ENCODE peak calls at places on chromosomes 12 and 14, in six cellular contexts. G, H, L, J, R and O are unnamed samples.

GRCh38 chr12:30582943-30583342 is 112.7 kb downstream of the IPO8 start:
- DNase-seq in R (no peak), G (no peak), L (no peak), H (no peak), J (no peak), O (peak)

GRCh38 chr14:69346710-69347109 is 51.4 kb downstream of the ERH start:
- DNase-seq in J (peak), R (peak), H (peak), L (no peak), G (no peak), O (peak)

GRCh38 chr14:54579606-54580005 is 12.7 kb downstream of the SAMD4A start:
- DNase-seq in H (no peak), J (no peak), R (no peak), G (no peak), L (no peak), O (peak)

GRCh38 chr12:92470608-92471021 is 232.2 kb upstream of the PLEKHG7 start:
- DNase-seq in R (no peak), J (no peak), H (no peak), G (no peak), L (no peak), O (no peak)

GRCh38 chr12:46921754-46922113 is 95.9 kb upstream of the SLC38A4 start:
- DNase-seq in G (no peak), J (peak), H (no peak), L (no peak), R (no peak), O (peak)

GRCh38 chr14:99346470-99347080 is 74.6 kb upstream of the BCL11B start:
- DNase-seq in R (no peak), L (no peak), H (no peak), J (peak), G (no peak), O (no peak)

GRCh38 chr12:26768611-26769603 is 64.1 kb downstream of the ITPR2 start:
- DNase-seq in H (no peak), L (no peak), J (peak), G (no peak), R (no peak), O (no peak)

GRCh38 chr12:67019070-67019469 is 250.1 kb upstream of the CAND1 start:
- DNase-seq in G (no peak), J (peak), L (no peak), R (no peak), H (no peak), O (no peak)

GRCh38 chr12:97368462-97369150 is 94.0 kb upstream of the RMST start:
- DNase-seq in R (no peak), J (no peak), L (no peak), H (no peak), G (no peak), O (no peak)

GRCh38 chr14:99476864-99477263 is 3.8 kb downstream of the SETD3 start:
- DNase-seq in J (no peak), G (no peak), L (no peak), R (no peak), H (no peak), O (peak)

GRCh38 chr12:58916891-58917570 is 3.3 kb downstream of the LRIG3 start:
- DNase-seq in R (no peak), H (peak), J (no peak), L (no peak), G (no peak), O (peak)

GRCh38 chr12:4037747-4038312 is 164.6 kb upstream of the PARP11 start:
- DNase-seq in H (no peak), G (peak), L (no peak), J (peak), R (no peak), O (peak)

GRCh38 chr12:20368653-20369163 is 371 bp downstream of the PDE3A start:
- DNase-seq in L (no peak), R (peak), H (peak), G (peak), J (no peak), O (no peak)

GRCh38 chr12:92529944-92530343 is 172.8 kb upstream of the PLEKHG7 start:
- DNase-seq in R (no peak), L (no peak), G (no peak), J (no peak), H (no peak), O (no peak)

GRCh38 chr14:64891839-64892375 is 12.2 kb upstream of the SPTB start:
- DNase-seq in H (peak), R (no peak), J (peak), L (no peak), G (no peak), O (peak)

GRCh38 chr12:28893365-28893764 is 255.7 kb upstream of the FAR2 start:
- DNase-seq in L (no peak), G (no peak), J (no peak), H (no peak), R (no peak), O (no peak)

GRCh38 chr14:97641827-97642226 is 844.6 kb downstream of the VRK1 start:
- DNase-seq in L (no peak), H (no peak), J (no peak), R (no peak), G (peak), O (peak)

GRCh38 chr12:42326466-42327226 is 679 bp downstream of the PPHLN1 start:
- DNase-seq in G (no peak), J (peak), R (no peak), L (no peak), H (peak), O (peak)

GRCh38 chr14:50425816-50426215 is 29.1 kb upstream of the CDKL1 start:
- DNase-seq in J (no peak), G (no peak), H (no peak), L (no peak), R (no peak), O (no peak)

GRCh38 chr12:16863742-16864141 is 257.8 kb upstream of the LMO3 start:
- DNase-seq in H (no peak), J (no peak), R (no peak), L (no peak), G (no peak), O (no peak)

GRCh38 chr12:84056-84455 is 17.5 kb downstream of the IQSEC3 start:
- DNase-seq in H (no peak), J (no peak), R (no peak), L (no peak), G (no peak), O (peak)

GRCh38 chr12:57850924-57851323 is 4.4 kb upstream of the CTDSP2 start:
- DNase-seq in L (no peak), H (peak), G (no peak), J (no peak), R (no peak), O (no peak)

GRCh38 chr12:109832534-109833306 is 478 bp downstream of the TRPV4 start:
- DNase-seq in J (no peak), G (no peak), R (no peak), H (no peak), L (no peak), O (no peak)

GRCh38 chr12:9707864-9708808 is 24.8 kb downstream of the CLECL1 start:
- DNase-seq in J (peak), R (peak), L (peak), G (peak), H (peak), O (peak)

GRCh38 chr12:103503546-103504480 is 8.0 kb upstream of the C12orf42 start:
- DNase-seq in H (peak), L (peak), R (no peak), J (peak), G (no peak), O (peak)

GRCh38 chr12:12070674-12071661 is at the start of gene BCL2L14:
- DNase-seq in G (no peak), R (no peak), J (peak), L (no peak), H (no peak), O (peak)

GRCh38 chr12:66491812-66492361 is 187.0 kb downstream of the GRIP1 start:
- DNase-seq in J (no peak), H (no peak), G (no peak), L (no peak), R (no peak), O (no peak)

GRCh38 chr14:53949201-53949600 is 7.4 kb downstream of the BMP4 start:
- DNase-seq in R (no peak), H (no peak), J (no peak), G (no peak), L (no peak), O (no peak)

GRCh38 chr12:124745891-124746570 is 117.6 kb downstream of the SCARB1 start:
- DNase-seq in G (peak), L (no peak), J (peak), H (peak), R (peak), O (peak)

GRCh38 chr12:120903382-120903817 is 758 bp downstream of the SPPL3 start:
- DNase-seq in H (peak), G (peak), R (peak), L (peak), J (peak), O (peak)

GRCh38 chr14:23729720-23730387 is 93.7 kb downstream of the DHRS2 start:
- DNase-seq in H (no peak), G (no peak), J (no peak), L (no peak), R (no peak), O (no peak)
- TF ChIP-seq CTCF in H (no peak), G (no peak), J (no peak), L (no peak), R (peak), O (no peak)

DNA sequence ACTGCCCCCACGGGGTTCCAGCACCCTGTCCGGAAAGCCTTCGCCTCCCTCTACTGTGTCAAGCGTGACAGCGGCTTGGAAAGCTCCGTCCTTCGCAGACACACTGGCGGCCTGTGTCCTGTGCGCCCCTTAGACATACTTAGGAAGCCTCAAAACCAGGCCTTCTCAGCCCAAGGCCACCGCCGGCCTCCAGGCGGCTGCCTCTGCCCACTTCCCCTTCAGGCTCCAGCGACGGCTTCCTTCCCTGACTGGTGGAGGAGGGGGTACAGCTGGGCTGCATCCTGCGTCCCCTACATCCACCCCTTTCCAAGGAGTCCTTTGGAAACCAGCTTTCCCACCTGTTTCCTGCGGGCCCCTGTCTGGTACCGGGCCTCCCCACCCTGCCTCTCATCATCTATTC is 2.5 kb upstream of the CACNA2D4 start:
- DNase-seq in J (no peak), G (no peak), L (no peak), R (no peak), H (no peak), O (no peak)
- TF ChIP-seq CTCF in J (no peak), G (no peak), L (no peak), R (no peak), H (no peak), O (no peak)

GRCh38 chr14:32368107-32368506 is 39.0 kb downstream of the AKAP6 start:
- DNase-seq in J (no peak), L (no peak), H (no peak), R (no peak), G (no peak), O (no peak)

GRCh38 chr14:32366995-32367394 is 37.9 kb downstream of the AKAP6 start:
- DNase-seq in J (no peak), G (no peak), R (no peak), L (no peak), H (no peak), O (no peak)

GRCh38 chr14:32364941-32365340 is 35.8 kb downstream of the AKAP6 start:
- DNase-seq in G (no peak), L (no peak), J (no peak), R (no peak), H (no peak), O (no peak)

GRCh38 chr14:32367501-32367900 is 38.4 kb downstream of the AKAP6 start:
- DNase-seq in H (no peak), J (no peak), R (no peak), G (no peak), L (no peak), O (no peak)

GRCh38 chr14:32366256-32366655 is 37.2 kb downstream of the AKAP6 start:
- DNase-seq in G (no peak), H (peak), J (no peak), R (no peak), L (no peak), O (no peak)
- TF ChIP-seq CTCF in G (no peak), H (peak), J (no peak), R (peak), L (no peak), O (no peak)

GRCh38 chr12:115898670-115899069 is 378.8 kb downstream of the MED13L start:
- DNase-seq in R (no peak), J (no peak), H (no peak), L (no peak), G (no peak), O (no peak)

GRCh38 chr12:115891551-115891950 is 385.9 kb downstream of the MED13L start:
- DNase-seq in J (no peak), G (no peak), R (no peak), H (no peak), L (no peak), O (no peak)

GRCh38 chr12:115897718-115898117 is 379.8 kb downstream of the MED13L start:
- DNase-seq in J (no peak), H (no peak), G (no peak), R (no peak), L (no peak), O (no peak)

GRCh38 chr12:115895247-115895646 is 382.2 kb downstream of the MED13L start:
- DNase-seq in H (no peak), R (no peak), G (no peak), J (no peak), L (no peak), O (peak)
- TF ChIP-seq CTCF in H (peak), R (no peak), G (no peak), J (no peak), L (no peak), O (peak)

DNA sequence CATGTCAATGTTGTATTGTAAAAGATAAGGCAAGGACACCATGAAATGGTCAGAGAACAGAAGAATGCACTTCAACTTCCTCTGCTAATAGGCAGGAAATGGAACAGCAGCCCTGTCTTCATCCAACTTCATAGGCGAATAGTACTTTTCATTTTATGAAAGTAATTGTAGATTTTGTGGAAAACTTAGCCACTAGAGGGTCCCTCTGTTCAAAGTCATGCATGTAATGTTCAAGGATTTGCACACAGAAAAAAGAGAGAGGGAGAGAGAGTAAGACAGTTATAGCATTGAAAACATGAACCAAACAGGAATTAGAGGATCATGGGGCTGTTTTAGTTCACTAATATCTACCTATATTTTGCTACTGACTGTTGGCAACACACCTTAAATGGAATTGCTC is 172.2 kb downstream of the FLRT2 start:
- DNase-seq in G (no peak), H (no peak), L (no peak), R (no peak), J (no peak), O (no peak)
- TF ChIP-seq CTCF in G (no peak), H (no peak), L (no peak), R (no peak), J (no peak), O (no peak)

GRCh38 chr12:6958609-6959375 is 7.6 kb downstream of the PTPN6 start:
- DNase-seq in R (peak), H (no peak), L (peak), J (no peak), G (no peak), O (no peak)

GRCh38 chr12:6959376-6960290 is 8.5 kb downstream of the PTPN6 start:
- DNase-seq in L (no peak), H (no peak), G (no peak), R (peak), J (no peak), O (no peak)

GRCh38 chr12:6961695-6962284 is 8.7 kb downstream of the PHB2 start:
- DNase-seq in L (no peak), J (peak), R (peak), G (peak), H (peak), O (peak)

GRCh38 chr12:6961278-6961694 is 9.2 kb downstream of the PHB2 start:
- DNase-seq in J (peak), H (no peak), R (peak), L (peak), G (peak), O (peak)

DNA sequence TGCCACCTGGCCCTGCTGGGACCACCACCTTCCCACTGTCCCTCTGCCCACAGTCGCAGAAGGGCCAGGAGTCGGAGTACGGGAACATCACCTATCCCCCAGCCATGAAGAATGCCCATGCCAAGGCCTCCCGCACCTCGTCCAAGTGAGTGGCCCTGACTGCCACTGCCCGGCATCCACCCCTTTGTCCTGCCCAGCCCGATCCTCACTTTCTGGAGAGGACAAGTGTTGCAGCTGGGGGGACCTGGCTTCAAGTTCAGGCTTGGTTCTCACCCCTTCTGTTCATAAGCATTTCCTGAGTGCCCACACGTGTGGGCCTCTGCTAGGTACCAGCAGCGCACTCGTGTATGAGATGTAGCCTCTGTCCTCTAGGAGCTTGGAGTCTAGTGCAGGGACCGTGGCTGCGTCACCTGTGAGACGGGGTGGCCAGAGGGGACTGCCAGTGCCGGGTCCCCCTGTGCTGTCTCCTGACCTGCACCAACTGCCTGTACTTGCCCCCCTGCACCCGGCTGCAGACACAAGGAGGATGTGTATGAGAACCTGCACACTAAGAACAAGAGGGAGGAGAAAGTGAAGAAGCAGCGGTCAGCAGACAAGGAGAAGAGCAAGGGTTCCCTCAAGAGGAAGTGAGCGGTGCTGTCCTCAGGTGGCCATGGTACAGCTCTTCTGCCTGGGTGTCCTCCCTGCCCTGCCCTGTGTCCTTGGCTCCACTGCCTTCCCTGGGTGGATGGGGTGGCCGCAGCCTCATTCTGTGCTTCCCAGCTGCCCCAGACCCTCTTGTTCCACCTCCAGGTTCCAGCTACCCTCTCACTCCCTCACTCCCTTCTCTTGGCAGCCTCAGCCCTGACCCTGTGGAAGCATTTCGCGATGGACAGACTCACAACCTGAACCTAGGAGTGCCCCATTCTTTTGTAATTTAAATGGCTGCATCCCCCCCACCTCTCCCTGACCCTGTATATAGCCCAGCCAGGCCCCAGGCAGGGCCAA is 9.4 kb downstream of the PTPN6 start:
- DNase-seq in G (no peak), H (no peak), J (no peak), R (peak), L (no peak), O (no peak)
- TF ChIP-seq CTCF in G (no peak), H (no peak), J (no peak), R (no peak), L (no peak), O (peak)

GRCh38 chr12:53049582-53050318 is at the start of gene TNS2:
- DNase-seq in J (peak), H (peak), R (peak), L (no peak), G (peak), O (peak)

GRCh38 chr12:53048780-53049401 is 974 bp upstream of the TNS2 start:
- DNase-seq in G (peak), R (peak), H (peak), J (peak), L (no peak), O (peak)

GRCh38 chr12:53047221-53048032 is 2.4 kb upstream of the TNS2 start:
- DNase-seq in J (peak), L (peak), G (peak), R (peak), H (peak), O (peak)

GRCh38 chr12:53046655-53047220 is 3.1 kb upstream of the TNS2 start:
- DNase-seq in R (peak), G (peak), H (peak), J (peak), L (peak), O (peak)

DNA sequence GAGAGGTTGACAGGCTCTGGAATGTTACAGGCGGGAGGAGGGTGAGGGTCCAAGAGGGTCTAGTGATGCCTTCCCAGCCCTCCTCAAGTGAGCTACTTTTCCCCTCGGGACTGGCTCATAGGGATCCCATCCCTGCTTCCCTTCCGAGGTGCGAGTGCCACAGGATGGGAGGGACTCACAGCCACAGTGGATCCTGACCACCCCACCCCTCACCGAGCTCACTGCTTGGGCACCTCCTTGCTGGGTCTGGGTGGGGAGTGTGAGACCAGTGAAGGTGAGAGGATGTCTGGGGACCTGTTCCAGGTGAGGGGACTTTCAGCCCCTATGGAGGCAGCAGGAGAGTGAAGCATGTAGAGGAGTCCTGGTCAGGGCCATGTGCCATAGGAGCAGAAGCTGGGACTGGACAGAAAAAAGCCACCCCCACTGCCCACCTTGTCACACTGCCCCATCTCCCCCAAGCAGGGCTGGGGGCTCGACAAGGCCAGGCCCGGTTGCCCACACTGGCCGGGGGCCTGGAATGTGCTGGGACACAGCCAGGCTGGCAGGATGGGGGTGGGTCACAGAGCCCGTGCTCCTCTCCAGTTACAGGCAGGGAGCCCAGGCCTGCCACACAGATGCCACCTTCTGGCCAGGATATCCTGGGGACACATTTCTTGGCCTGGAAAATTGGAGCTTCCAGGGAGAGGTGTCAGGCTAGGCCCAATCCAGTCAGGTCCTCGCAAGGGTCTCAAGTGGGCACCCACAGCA is 1.7 kb upstream of the TNS2 start:
- DNase-seq in R (peak), G (peak), J (peak), H (no peak), L (no peak), O (peak)
- TF ChIP-seq CTCF in R (no peak), G (peak), J (no peak), H (no peak), L (no peak), O (peak)